ENCODE peak calls at places on chromosome 19, in eight cellular contexts. R, D, P, K, B, C, J and V are unnamed samples.

GRCh38 chr19:53649746-53650593 is 18.2 kb downstream of the DPRX start:
- DNase-seq in R (no peak), D (no peak), P (no peak), K (no peak), B (no peak), C (no peak), J (no peak), V (no peak)

GRCh38 chr19:45103200-45103624 is 10.2 kb downstream of the PPP1R37 start:
- DNase-seq in R (no peak), D (no peak), P (no peak), K (no peak), B (peak), C (no peak), J (no peak), V (no peak)

GRCh38 chr19:29831041-29831548 is 19.3 kb downstream of the CCNE1 start:
- DNase-seq in R (no peak), D (no peak), P (no peak), K (no peak), B (no peak), C (no peak), J (no peak), V (no peak)

GRCh38 chr19:34184880-34185491 is 12.7 kb downstream of the LSM14A start:
- DNase-seq in R (no peak), D (no peak), P (no peak), K (no peak), B (no peak), C (peak), J (no peak), V (no peak)

GRCh38 chr19:5229778-5230165 is 110.8 kb downstream of the PTPRS start:
- DNase-seq in R (no peak), D (no peak), P (no peak), K (no peak), B (no peak), C (no peak), J (no peak), V (no peak)

GRCh38 chr19:2923510-2923909 is 21.3 kb downstream of the ZNF77 start:
- DNase-seq in R (no peak), D (no peak), P (no peak), K (no peak), B (no peak), C (peak), J (no peak), V (no peak)

GRCh38 chr19:11052391-11052790 is 36.9 kb upstream of the LDLR start:
- DNase-seq in R (no peak), D (no peak), P (no peak), K (no peak), B (no peak), C (no peak), J (no peak), V (no peak)

GRCh38 chr19:6802336-6803035 is 30.0 kb downstream of the VAV1 start:
- DNase-seq in R (no peak), D (no peak), P (peak), K (no peak), B (peak), C (no peak), J (no peak), V (peak)

GRCh38 chr19:40667602-40668001 is 22.8 kb downstream of the NUMBL start:
- DNase-seq in R (no peak), D (no peak), P (no peak), K (no peak), B (peak), C (no peak), J (no peak), V (no peak)

GRCh38 chr19:42290523-42291436 is 11.2 kb upstream of the PRR19 start:
- DNase-seq in R (no peak), D (peak), P (no peak), K (no peak), B (no peak), C (no peak), J (peak), V (no peak)

GRCh38 chr19:14354445-14354844 is 26.8 kb upstream of the ADGRE5 start:
- DNase-seq in R (no peak), D (no peak), P (no peak), K (no peak), B (no peak), C (no peak), J (no peak), V (no peak)

GRCh38 chr19:2532252-2533071 is 56.5 kb downstream of the GADD45B start:
- DNase-seq in R (no peak), D (no peak), P (no peak), K (peak), B (no peak), C (peak), J (no peak), V (no peak)

GRCh38 chr19:29577662-29577963 is 28.5 kb upstream of the POP4 start:
- DNase-seq in R (no peak), D (no peak), P (no peak), K (no peak), B (no peak), C (no peak), J (no peak), V (no peak)

DNA sequence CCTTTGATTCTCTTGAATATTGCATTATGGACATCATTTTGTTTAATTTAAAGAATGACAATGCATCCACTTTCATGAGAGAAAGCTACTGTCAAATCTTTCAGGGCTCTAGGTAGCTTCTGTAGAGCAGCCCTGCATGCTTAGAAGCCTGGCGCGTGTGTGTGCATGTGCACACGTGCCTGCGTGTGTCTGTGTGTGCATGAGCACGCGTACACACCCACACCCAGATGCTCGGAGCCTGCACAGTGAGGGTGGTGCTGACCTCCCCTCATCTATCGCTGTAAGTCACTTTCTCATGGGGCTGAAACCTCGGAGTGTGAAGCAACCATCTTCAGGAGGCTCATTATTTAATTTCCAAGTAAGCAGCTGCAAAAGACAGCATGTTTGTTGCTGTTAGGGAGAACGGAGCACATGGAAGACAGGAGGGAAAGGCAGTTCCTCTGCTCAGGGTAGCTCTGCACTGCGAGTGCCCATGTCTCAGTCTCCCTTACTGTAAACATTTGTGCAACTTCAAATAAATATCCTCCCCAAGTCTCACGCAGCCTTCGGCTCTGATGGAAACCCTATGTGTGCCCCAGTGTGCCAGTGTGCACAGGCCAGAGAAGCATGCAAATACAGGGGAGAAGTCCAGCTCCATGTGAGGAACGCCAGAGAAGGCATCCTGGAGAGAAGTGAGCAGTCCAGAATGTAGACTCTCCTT is 22.8 kb downstream of the TSHZ3 start:
- DNase-seq in R (no peak), D (no peak), P (no peak), K (no peak), B (no peak), C (no peak), J (no peak), V (no peak)
- TF ChIP-seq CTCF in R (no peak), D (no peak), P (no peak), K (no peak), B (no peak), C (no peak), J (no peak), V (no peak)

DNA sequence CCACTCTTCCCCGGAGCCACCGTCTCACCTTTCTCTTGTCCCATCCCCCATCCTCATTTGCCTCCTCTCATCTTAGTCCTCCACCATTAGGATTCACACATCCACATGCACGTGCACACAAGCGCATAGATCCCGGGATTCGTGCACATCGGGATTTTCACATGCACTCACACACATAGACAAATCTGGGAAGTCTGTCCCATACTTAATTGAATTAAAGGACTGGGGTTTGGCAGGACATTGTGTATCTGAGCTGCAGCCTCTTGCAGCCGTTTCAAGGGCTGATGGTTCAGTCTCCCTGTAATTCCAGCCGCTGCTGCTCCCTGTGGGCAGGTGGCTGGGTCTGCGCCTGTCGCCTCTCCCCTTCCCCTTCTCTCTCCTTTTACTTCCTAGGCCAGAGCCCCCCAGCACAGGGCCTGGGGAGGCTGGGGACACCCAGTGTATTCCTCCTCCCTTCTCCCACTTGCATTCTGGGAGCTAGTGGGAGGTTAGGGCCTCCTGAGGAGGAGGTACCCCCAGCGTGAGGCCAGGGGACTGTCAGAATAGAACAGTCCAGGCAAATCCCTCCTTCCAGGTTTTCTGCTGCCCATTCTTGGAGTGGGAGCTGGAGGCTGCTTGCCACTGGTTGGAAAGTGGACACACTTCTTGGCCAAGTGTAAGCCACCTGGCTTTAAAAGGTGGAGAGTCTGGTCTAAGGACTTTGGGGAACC is 43.6 kb downstream of the LYL1 start:
- DNase-seq in R (no peak), D (no peak), P (no peak), K (no peak), B (no peak), C (no peak), J (no peak), V (no peak)
- TF ChIP-seq CTCF in R (no peak), D (no peak), P (no peak), K (peak), B (peak), C (no peak), J (no peak), V (no peak)

DNA sequence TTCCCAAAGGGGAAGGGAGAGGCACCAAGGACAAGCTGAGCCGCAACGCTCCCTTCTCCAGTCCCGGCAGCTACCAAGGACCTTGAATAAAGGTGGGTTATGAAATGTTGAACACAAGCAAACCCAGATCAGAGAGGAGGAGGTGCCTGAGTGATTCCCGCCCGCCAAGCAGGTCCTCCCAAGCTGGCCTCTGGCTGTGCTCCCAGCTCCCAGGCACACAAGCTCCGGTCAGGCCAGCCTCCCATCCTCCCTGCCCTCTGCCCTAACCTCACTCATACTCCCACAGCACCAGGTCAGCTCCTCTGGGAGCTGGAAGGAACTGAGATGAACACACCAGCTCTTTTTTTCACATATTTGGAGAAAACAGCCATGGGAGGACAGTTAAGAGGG is 3.7 kb downstream of the NAPA start:
- DNase-seq in R (no peak), D (no peak), P (no peak), K (no peak), B (peak), C (no peak), J (no peak), V (no peak)
- TF ChIP-seq CTCF in R (no peak), D (no peak), P (no peak), K (no peak), B (peak), C (no peak), J (no peak), V (no peak)

DNA sequence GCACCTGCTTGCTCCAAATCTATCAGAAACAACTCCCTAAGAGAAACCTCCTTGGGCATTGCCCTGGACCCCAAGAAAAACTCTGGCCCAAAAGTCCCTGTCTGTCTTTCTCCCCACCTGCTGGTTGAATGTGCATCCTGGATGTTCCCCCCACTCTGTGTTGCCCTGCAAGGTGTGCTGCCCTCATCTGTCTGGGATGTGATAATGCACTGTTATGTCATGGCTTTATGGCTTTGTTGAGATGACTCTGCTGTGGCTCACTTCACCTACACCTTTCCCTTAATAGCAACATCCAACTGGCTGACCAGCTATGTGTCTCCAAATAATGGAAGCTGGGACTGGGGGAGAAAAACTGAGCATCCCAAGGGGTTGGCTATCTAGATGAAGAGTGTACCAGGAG is 2.6 kb downstream of the ZNF20 start:
- DNase-seq in R (no peak), D (no peak), P (no peak), K (no peak), B (no peak), C (no peak), J (no peak), V (no peak)
- TF ChIP-seq CTCF in R (no peak), D (no peak), P (peak), K (peak), B (peak), C (no peak), J (no peak), V (peak)

GRCh38 chr19:48814895-48815294 is 4.1 kb upstream of the BCAT2 start:
- DNase-seq in R (no peak), D (no peak), P (no peak), K (no peak), B (no peak), C (no peak), J (no peak), V (no peak)

GRCh38 chr19:48813123-48813911 is 2.5 kb upstream of the BCAT2 start:
- DNase-seq in R (no peak), D (no peak), P (no peak), K (no peak), B (no peak), C (no peak), J (no peak), V (peak)

GRCh38 chr19:48815870-48816501 is 5.2 kb upstream of the BCAT2 start:
- DNase-seq in R (no peak), D (no peak), P (no peak), K (no peak), B (no peak), C (no peak), J (no peak), V (peak)

GRCh38 chr19:48810151-48810550 is 678 bp downstream of the BCAT2 start:
- DNase-seq in R (no peak), D (no peak), P (no peak), K (no peak), B (no peak), C (no peak), J (no peak), V (peak)

GRCh38 chr19:48812094-48812929 is 1.5 kb upstream of the BCAT2 start:
- DNase-seq in R (peak), D (peak), P (peak), K (peak), B (peak), C (no peak), J (peak), V (peak)
- TF ChIP-seq CTCF in R (no peak), D (no peak), P (no peak), K (no peak), B (no peak), C (no peak), J (no peak), V (no peak)

GRCh38 chr19:50874185-50874584 is 946 bp downstream of the KLK2 start:
- DNase-seq in R (no peak), D (no peak), P (no peak), K (no peak), B (no peak), C (no peak), J (no peak), V (no peak)

GRCh38 chr19:50873056-50873455 is at the start of gene KLK2:
- DNase-seq in R (no peak), D (no peak), P (no peak), K (no peak), B (no peak), C (no peak), J (no peak), V (no peak)

GRCh38 chr19:50870417-50871089 is 2.7 kb upstream of the KLK2 start:
- DNase-seq in R (no peak), D (peak), P (no peak), K (no peak), B (no peak), C (no peak), J (no peak), V (no peak)

DNA sequence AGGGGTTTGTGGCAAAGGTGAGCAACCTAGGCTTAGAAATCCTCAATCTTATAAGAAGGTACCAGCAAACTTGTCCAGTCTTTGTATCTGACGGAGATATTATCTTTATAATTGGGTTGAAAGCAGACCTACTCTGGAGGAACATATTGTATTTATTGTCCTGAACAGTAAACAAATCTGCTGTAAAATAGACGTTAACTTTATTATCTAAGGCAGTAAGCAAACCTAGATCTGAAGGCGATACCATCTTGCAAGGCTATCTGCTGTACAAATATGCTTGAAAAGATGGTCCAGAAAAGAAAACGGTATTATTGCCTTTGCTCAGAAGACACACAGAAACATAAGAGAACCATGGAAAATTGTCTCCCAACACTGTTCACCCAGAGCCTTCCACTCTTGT is 3.8 kb upstream of the KLK2 start:
- DNase-seq in R (no peak), D (no peak), P (no peak), K (no peak), B (no peak), C (no peak), J (no peak), V (no peak)
- TF ChIP-seq CTCF in R (no peak), D (no peak), P (no peak), K (no peak), B (no peak), C (no peak), J (no peak), V (no peak)